ENCODE peak calls at places on chromosomes 7 and 10, in nine cellular contexts. S is colonic mucosa, L is SK-N-SH, N is osteoblast, U is left ventricle myocardium inferior, C is epithelial cell of esophagus, E is GM13976, Y is hepatocyte, D is nephron progenitor cell. W is an unnamed sample.

GRCh38 chr10:3065622-3066021 is 1.7 kb upstream of the PFKP start:
- DNase-seq in Y (no peak), U (no peak), D (no peak), E (no peak), L (no peak), N (no peak), S (no peak), C (no peak), W (no peak)

GRCh38 chr7:66557214-66558200 is 71.2 kb upstream of the KCTD7 start:
- DNase-seq in L (peak), Y (peak), N (peak), S (peak), C (peak), D (peak), U (peak), E (peak), W (peak)

GRCh38 chr7:67209256-67209655 is 212.6 kb downstream of the TYW1 start:
- DNase-seq in D (no peak), N (no peak), L (no peak), Y (no peak), S (no peak), U (no peak), E (no peak), C (no peak), W (no peak)

GRCh38 chr7:82443044-82443800 is at the start of gene CACNA2D1:
- DNase-seq in S (peak), Y (peak), U (peak), C (peak), L (peak), N (peak), D (peak), E (peak), W (peak)

GRCh38 chr10:27490807-27491206 is 13.3 kb upstream of the RAB18 start:
- DNase-seq in D (no peak), U (no peak), C (peak), E (no peak), L (no peak), Y (peak), N (no peak), S (no peak), W (no peak)

GRCh38 chr10:123583639-123584418 is 82.3 kb upstream of the GPR26 start:
- DNase-seq in D (peak), L (peak), C (peak), U (peak), N (peak), S (peak), E (peak), Y (peak), W (peak)

GRCh38 chr7:24970676-24971075 is 9.3 kb downstream of the OSBPL3 start:
- DNase-seq in L (no peak), D (no peak), E (no peak), C (peak), S (no peak), N (no peak), U (no peak), Y (no peak), W (no peak)

GRCh38 chr10:94043431-94043990 is 49.8 kb downstream of the PLCE1 start:
- DNase-seq in E (no peak), S (no peak), N (no peak), Y (no peak), U (no peak), C (no peak), L (no peak), D (no peak), W (no peak)

GRCh38 chr7:131581241-131582157 is 25.1 kb upstream of the PODXL start:
- DNase-seq in Y (no peak), U (peak), N (no peak), S (no peak), D (no peak), E (no peak), L (no peak), C (no peak), W (no peak)

GRCh38 chr10:114779803-114780609 is 41.6 kb upstream of the FHIP2A start:
- DNase-seq in U (no peak), E (no peak), Y (peak), C (peak), L (no peak), S (peak), N (peak), D (no peak), W (no peak)

GRCh38 chr7:28512648-28513435 is 100.5 kb downstream of the CREB5 start:
- DNase-seq in L (no peak), E (no peak), D (no peak), S (no peak), C (no peak), Y (no peak), N (no peak), U (no peak), W (no peak)

GRCh38 chr7:130598056-130598455 is 70.5 kb downstream of the COPG2 start:
- DNase-seq in N (no peak), E (no peak), S (no peak), C (peak), L (no peak), U (no peak), Y (no peak), D (no peak), W (no peak)

GRCh38 chr7:112080441-112080840 is 125.8 kb downstream of the DOCK4 start:
- DNase-seq in C (peak), N (peak), D (no peak), Y (no peak), U (no peak), L (no peak), E (no peak), S (no peak), W (no peak)

DNA sequence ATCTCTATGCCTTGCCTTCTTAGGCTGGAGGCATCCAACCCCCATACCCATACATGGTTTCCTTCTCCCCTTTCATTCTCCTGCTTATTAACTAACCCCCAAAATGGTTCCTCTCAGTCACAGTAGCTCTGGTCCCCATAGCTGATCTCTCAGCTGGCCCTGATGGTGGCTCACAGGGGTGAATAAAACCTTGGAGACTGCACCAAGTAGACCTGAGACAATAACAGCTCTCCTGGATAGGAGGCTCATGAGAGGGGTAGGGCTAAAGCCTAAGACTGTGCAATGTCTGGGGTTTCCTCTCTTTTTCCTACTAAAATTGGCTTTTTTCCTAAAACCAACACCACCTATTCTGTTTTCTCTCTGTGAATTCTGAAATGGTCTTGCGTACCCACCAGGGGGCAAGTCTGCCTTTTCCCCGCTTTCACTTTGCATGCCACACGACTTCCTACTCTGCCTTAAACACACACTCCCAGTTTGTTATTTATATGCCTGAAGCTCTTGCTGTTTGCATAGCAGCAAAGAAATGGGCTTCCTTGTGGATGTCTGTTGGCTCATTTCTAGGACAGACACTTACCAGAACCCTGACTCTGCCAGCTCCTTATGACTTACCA is 18.4 kb upstream of the PON1 start:
- DNase-seq in D (no peak), Y (no peak), E (no peak), C (no peak), S (no peak), L (no peak), N (no peak), U (no peak), W (no peak)
- TF ChIP-seq CTCF in D (no peak), Y (no peak), E (no peak), C (no peak), S (no peak), L (peak), N (peak), U (no peak), W (no peak)

GRCh38 chr10:125236091-125236490 is 75.7 kb upstream of the CTBP2 start:
- DNase-seq in S (no peak), L (no peak), C (peak), D (no peak), Y (no peak), E (no peak), N (no peak), U (no peak), W (no peak)

GRCh38 chr10:125235093-125236069 is 75.0 kb upstream of the CTBP2 start:
- DNase-seq in L (no peak), U (no peak), E (no peak), S (no peak), N (no peak), D (no peak), Y (no peak), C (peak), W (no peak)

GRCh38 chr10:125232841-125233240 is 72.5 kb upstream of the CTBP2 start:
- DNase-seq in E (no peak), Y (no peak), L (no peak), C (peak), D (no peak), N (no peak), U (no peak), S (no peak), W (no peak)

GRCh38 chr10:125238682-125239081 is 78.3 kb upstream of the CTBP2 start:
- DNase-seq in L (no peak), S (no peak), E (no peak), N (no peak), C (no peak), D (no peak), U (no peak), Y (no peak), W (no peak)
- TF ChIP-seq CTCF in L (peak), S (no peak), E (no peak), N (no peak), C (no peak), D (no peak), U (no peak), Y (no peak), W (no peak)

DNA sequence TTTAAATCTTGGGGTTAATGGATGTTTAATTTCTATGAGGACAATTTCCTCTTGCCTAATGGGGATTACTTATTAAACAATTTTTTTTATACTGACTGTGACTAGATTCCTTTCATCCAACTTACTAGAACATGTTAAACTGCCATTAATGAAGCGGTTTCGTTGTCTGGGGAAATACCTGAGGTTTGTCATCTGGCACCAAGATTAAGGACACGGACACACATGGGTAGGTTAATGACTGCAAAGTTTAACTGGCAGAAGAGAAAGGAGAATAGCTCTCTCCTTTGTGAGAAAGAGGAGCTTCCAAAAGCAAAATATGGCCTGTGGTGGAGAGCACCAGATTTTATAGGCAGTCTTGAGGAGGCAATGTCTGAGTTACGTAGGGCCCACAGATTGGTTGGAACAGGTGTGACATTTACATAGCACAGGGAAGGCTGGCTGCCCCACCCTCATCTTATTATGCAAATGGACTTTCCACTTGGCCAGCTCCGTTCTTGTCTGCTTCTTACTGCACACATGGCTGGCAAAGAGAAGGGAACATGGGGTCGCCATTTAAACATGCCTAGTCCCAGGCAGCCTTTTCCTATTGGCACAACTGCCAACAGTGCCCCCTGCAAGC is 1193.0 kb upstream of the CELF2 start:
- DNase-seq in E (no peak), D (no peak), L (no peak), U (no peak), Y (peak), N (no peak), S (no peak), C (peak), W (no peak)
- TF ChIP-seq CTCF in E (no peak), D (no peak), L (no peak), U (no peak), Y (no peak), N (no peak), S (no peak), C (no peak), W (no peak)

DNA sequence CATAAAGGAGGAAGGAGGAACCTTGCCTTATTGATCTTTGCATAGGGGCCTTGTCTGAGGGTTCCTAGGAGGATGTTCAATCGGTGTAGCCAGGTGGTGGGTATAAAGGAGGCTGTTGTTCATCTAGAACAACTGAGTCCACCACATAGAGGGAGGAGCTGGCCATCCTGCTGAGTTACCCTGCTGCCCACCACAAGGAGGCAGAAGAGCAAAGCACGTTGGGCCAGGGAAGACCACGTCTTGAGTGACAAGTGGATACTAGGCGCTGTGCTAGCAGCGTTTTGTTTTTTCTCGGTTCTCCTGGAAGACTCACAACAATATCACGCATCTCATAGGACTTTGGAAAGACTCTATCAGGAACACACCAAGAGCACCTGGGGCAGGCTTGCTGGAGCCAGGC is 20.0 kb downstream of the FOXI2 start:
- DNase-seq in N (no peak), D (no peak), E (no peak), C (no peak), L (no peak), Y (no peak), U (no peak), S (no peak), W (no peak)
- TF ChIP-seq CTCF in N (no peak), D (no peak), E (peak), C (no peak), L (no peak), Y (no peak), U (peak), S (no peak), W (no peak)

DNA sequence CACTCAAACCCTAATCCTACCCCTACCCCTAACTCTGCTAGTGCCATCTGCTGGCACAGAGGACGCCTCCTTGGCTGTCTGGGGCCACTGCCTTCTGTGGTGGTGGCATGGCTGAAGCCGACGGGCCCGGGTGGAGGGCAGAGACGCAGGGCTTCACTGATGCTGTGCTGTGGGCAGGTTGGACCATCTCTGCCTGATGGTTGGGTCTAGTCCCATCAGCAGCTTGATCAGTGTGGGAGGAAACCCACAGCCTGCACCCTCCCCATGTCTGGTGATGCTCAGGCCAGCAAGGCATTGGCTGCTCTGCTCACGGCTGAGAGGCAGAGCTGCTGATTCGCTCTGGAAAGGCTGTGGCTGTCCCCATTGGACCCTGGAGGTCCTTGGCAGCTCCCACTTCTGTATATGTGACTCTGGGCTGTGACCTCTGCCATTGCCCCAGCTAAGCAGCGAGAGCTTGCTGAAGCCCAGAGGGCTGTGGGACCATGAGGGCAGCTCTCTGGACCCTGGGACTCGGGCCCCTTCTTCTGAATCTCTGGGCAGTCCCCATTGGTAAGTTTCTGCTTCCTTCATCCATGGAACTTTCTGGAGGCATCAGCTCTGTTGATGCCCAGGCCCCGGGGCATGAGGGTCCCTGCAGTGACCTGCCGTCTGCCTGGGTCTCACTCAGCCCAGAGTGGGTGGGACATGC is at the start of gene SCART1:
- DNase-seq in L (no peak), D (no peak), N (peak), Y (no peak), C (no peak), E (no peak), U (no peak), S (no peak), W (no peak)
- TF ChIP-seq CTCF in L (no peak), D (no peak), N (no peak), Y (no peak), C (no peak), E (no peak), U (no peak), S (no peak), W (no peak)

W was measured in glutamatergic neuron.